ENCODE peak calls at places on chromosomes 4 and X, in ten cellular contexts. T is type B pancreatic cell; B is CD8-positive, alpha-beta T cell; Z is stimulated activated CD4-positive, alpha-beta T cell treated with anti-CD3 and anti-CD28 coated beads, Interleukin-15, amount 100 ng/mL, for 1 hour; K is activated CD8-positive, alpha-beta memory T cell treated with anti-CD3 and anti-CD28 coated beads for 24 hours; Q is CD8-positive, alpha-beta memory T cell; S is GM12864; R is T-helper 9 cell; C is neural crest cell; X is HFF-Myc. P is an unnamed sample.

GRCh38 chr4:7377223-7377865 is 57.4 kb downstream of the PSAPL1 start:
- DNase-seq in K (no peak), S (no peak), T (no peak), Z (no peak), B (no peak), Q (no peak), C (no peak), R (no peak), X (no peak), P (no peak)

GRCh38 chr4:128776794-128777216 is 32.7 kb upstream of the JADE1 start:
- DNase-seq in C (no peak), T (no peak), R (no peak), S (no peak), Q (no peak), Z (no peak), B (no peak), X (peak; percentile 35), K (no peak), P (peak; percentile 53)

GRCh38 chr4:4853371-4853823 is 6.1 kb upstream of the MSX1 start:
- DNase-seq in Q (no peak), X (no peak), K (no peak), C (no peak), T (no peak), Z (no peak), R (no peak), B (no peak), S (no peak), P (no peak)

GRCh38 chrX:42684062-42684461 is 93.9 kb downstream of the PPP1R2C start:
- DNase-seq in X (no peak), B (no peak), S (no peak), C (no peak), T (no peak), R (no peak), Q (no peak), K (no peak), Z (no peak), P (no peak)

GRCh38 chr4:151263455-151263854 is 13.5 kb upstream of the PRSS48 start:
- DNase-seq in K (no peak), C (no peak), B (no peak), Q (no peak), X (no peak), Z (no peak), T (no peak), R (no peak), S (no peak), P (no peak)

GRCh38 chr4:177339794-177340374 is 30.2 kb downstream of the NEIL3 start:
- DNase-seq in B (no peak), Z (no peak), C (no peak), S (no peak), K (no peak), T (no peak), X (peak; percentile 16), Q (no peak), R (no peak), P (no peak)

GRCh38 chr4:168677063-168677462 is 180.2 kb downstream of the PALLD start:
- DNase-seq in C (no peak), Z (no peak), B (no peak), T (no peak), Q (no peak), K (no peak), R (no peak), X (no peak), S (no peak), P (no peak)

GRCh38 chr4:86831262-86832090 is 17.7 kb downstream of the SLC10A6 start:
- DNase-seq in R (no peak), B (no peak), K (no peak), X (peak; percentile 91), C (no peak), S (no peak), Z (no peak), Q (no peak), T (no peak), P (peak; percentile 79)

GRCh38 chrX:9785252-9785943 is 831 bp upstream of the SHROOM2 start:
- DNase-seq in S (no peak), B (no peak), T (no peak), K (no peak), R (no peak), Q (no peak), X (no peak), Z (no peak), C (no peak), P (no peak)

GRCh38 chrX:45711231-45711630 is 510.6 kb upstream of the DIPK2B start:
- DNase-seq in S (no peak), C (no peak), R (no peak), B (no peak), K (no peak), Q (no peak), T (no peak), Z (no peak), X (no peak), P (peak; percentile 75)

GRCh38 chrX:147342197-147342596 is 527.7 kb upstream of the CXorf51A start:
- DNase-seq in X (no peak), S (no peak), Z (no peak), C (no peak), B (no peak), R (no peak), Q (no peak), T (no peak), K (no peak), P (no peak)